ENCODE peak calls at places on chromosomes 3 and 15, in five cellular contexts. O is HFFc6; V is fibroblast of the conjunctiva; E is SK-N-DZ; R is stimulated activated CD4-positive, alpha-beta T cell treated with anti-CD3 and anti-CD28 coated beads, Interleukin-2, amount 100 ng/mL, for 48 hours. L is an unnamed sample.

GRCh38 chr15:41629436-41629835 is 30.8 kb upstream of the MGA start:
- DNase-seq in O (no peak), V (no peak), E (no peak), R (no peak), L (no peak)

GRCh38 chr3:99638244-99638948 is at the start of gene COL8A1:
- DNase-seq in O (peak), V (peak), E (peak), R (no peak), L (peak)

GRCh38 chr3:46416134-46417119 is 9.4 kb downstream of the CCRL2 start:
- DNase-seq in O (no peak), V (no peak), E (no peak), R (no peak), L (no peak)

GRCh38 chr3:196821806-196822355 is 45.8 kb upstream of the SENP5 start:
- DNase-seq in O (no peak), V (no peak), E (no peak), R (no peak), L (no peak)

GRCh38 chr15:74235962-74236361 is at the start of gene CCDC33:
- DNase-seq in O (no peak), V (no peak), E (no peak), R (no peak), L (no peak)

GRCh38 chr3:159775372-159775961 is 213.2 kb upstream of the IL12A start:
- DNase-seq in O (peak), V (peak), E (no peak), R (no peak), L (peak)

GRCh38 chr3:188061133-188061532 is 92.8 kb upstream of the LPP start:
- DNase-seq in O (peak), V (peak), E (no peak), R (peak), L (no peak)

GRCh38 chr15:77416954-77417353 is 3.0 kb downstream of the PEAK1 start:
- DNase-seq in O (no peak), V (no peak), E (no peak), R (no peak), L (no peak)

GRCh38 chr3:11835028-11835639 is 11.6 kb downstream of the TAMM41 start:
- DNase-seq in O (peak), V (peak), E (no peak), R (no peak), L (no peak)

GRCh38 chr3:12350151-12350813 is 61.4 kb downstream of the PPARG start:
- DNase-seq in O (no peak), V (peak), E (no peak), R (no peak), L (no peak)

GRCh38 chr3:8020459-8020858 is 481.2 kb upstream of the LMCD1 start:
- DNase-seq in O (no peak), V (no peak), E (no peak), R (no peak), L (no peak)

GRCh38 chr15:91289324-91289723 is 189.3 kb downstream of the SV2B start:
- DNase-seq in O (no peak), V (no peak), E (peak), R (no peak), L (no peak)

GRCh38 chr3:9600597-9600996 is 47.0 kb upstream of the LHFPL4 start:
- DNase-seq in O (no peak), V (no peak), E (peak), R (no peak), L (no peak)

GRCh38 chr3:119637679-119638525 is 22.5 kb downstream of the POPDC2 start:
- DNase-seq in O (peak), V (peak), E (no peak), R (no peak), L (peak)

L was measured in AG09309.